ENCODE peak calls at places on chromosomes 12 and 14, in four cellular contexts. W is lower lobe of right lung, R is esophagus muscularis mucosa, K is Peyer's patch. N is an unnamed sample. For H3K4me1, the result is how much of the 10 kb centered on the place peaks cover.

GRCh38 chr12:127943481-127944210 is 323.3 kb upstream of the TMEM132C start:
- DNase-seq in K (no peak), R (peak), W (no peak), N (no peak)

GRCh38 chr14:104882325-104882973 is 17.4 kb downstream of the CEP170B start:
- DNase-seq in K (peak), R (no peak), W (peak), N (no peak)

GRCh38 chr14:103126873-103127304 is 3.6 kb downstream of the TNFAIP2 start:
- DNase-seq in K (peak), R (no peak), W (peak), N (no peak)

GRCh38 chr14:105223770-105224544 is 24.4 kb upstream of the BTBD6 start:
- DNase-seq in K (no peak), R (no peak), W (no peak), N (no peak)

GRCh38 chr12:5648692-5649338 is 216.9 kb downstream of the NTF3 start:
- DNase-seq in K (no peak), W (no peak), R (no peak), N (no peak)

GRCh38 chr12:111304642-111305071 is 64.2 kb downstream of the PHETA1 start:
- DNase-seq in K (no peak), W (no peak), R (no peak), N (peak)

GRCh38 chr14:20662968-20663731 is 21.2 kb upstream of the RNASE4 start:
- DNase-seq in W (peak), K (peak), R (peak), N (peak)

GRCh38 chr12:47068539-47068938 is 10.9 kb upstream of the PCED1B start:
- DNase-seq in W (no peak), K (no peak), R (no peak), N (no peak)

GRCh38 chr14:49310298-49310697 is 275.9 kb downstream of the RPS29 start:
- DNase-seq in R (no peak), K (no peak), W (no peak), N (no peak)

GRCh38 chr14:37114039-37114438 is 58.4 kb downstream of the SLC25A21 start:
- DNase-seq in W (no peak), R (no peak), K (no peak), N (no peak)

DNA sequence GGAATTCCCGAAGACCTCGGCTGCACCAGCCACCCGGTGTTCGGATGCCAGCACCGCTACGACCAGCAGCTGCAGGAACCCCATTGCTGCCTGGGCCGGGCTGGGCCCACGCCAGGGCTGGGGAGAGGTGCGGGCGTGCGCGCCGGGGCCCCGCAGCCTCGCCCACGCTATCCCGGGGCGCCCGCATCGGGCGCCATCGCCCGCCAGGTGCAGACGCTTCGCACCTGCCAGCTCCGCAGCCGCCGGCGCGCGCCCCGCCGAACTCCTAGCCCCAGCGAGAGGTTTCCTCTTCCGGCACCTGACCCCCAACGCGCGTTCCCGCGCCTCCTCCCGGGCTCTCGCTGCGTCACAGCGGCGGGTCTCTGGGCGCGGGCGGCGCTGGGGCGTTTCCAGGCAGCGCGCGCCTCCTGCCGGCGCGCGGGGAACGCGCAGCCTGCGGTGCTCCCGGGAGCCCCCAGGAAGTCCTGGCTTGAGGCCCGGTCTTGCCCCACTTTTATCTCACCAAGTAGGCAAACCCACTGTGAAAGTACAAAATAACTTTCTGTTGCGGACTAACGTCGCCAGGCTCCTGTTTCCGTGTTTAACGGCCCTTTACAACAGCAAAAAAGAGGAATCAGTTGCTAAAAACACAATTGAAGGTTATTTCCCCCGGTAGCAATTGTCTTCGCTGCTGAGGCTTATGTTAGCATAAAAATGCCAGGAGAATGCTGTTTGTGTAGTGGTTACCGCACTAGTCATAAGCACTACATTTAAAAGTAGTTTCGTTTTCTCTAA is at the start of gene TM7SF3:
- DNase-seq in K (peak), R (peak), W (peak), N (peak)
- H3K4me1 ChIP-seq in K (under half), R (under half), W (half or more), N (under half)

GRCh38 chr14:54712371-54712998 is 145.6 kb downstream of the SAMD4A start:
- DNase-seq in W (no peak), K (no peak), R (no peak), N (no peak)
- H3K27ac ChIP-seq in W (peak), K (peak), R (peak), N (no peak)

DNA sequence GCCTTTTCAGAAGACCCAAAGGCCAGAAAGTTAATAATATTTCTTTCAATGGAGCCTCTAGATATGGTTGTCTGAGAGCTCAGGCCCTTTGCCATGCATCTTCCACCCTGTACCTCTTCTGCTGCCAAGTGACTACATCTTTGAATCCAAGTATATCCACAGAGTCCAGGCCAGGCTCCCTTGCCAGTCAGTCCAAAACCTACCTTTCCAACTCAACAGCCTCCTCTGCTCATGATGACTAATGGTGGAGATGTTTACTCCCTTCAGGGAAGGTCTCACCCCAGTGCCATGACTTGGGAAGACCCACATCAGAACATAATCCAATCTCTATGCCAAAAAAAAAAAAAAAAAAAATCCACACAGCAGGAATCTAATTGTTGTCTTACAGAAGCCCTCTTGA is 20.4 kb downstream of the TTC9 start:
- DNase-seq in R (no peak), W (no peak), K (no peak), N (no peak)
- H3K4me1 ChIP-seq in R (under half), W (under half), K (under half), N (under half)

DNA sequence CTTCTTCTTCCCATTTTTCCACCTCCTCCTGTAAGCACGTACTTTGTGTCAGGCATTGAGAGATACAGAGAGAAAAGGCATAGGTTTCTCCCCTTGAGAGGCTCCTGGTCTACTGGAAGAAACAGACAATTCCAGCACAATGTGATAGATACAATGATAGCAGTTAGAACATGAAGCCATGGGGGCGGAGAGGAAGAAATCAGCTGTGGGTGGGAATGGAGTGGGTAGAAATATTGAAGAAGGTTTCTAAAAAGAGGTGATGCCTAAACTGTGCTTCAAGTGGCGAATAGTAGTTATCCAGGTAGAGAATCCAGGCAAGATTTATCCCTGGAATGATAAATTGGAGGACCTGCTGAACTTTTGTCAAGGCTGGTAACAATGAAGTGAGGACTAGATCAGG is 528.8 kb downstream of the NRXN3 start:
- DNase-seq in W (no peak), R (no peak), K (no peak), N (no peak)
- H3K27ac ChIP-seq in W (no peak), R (no peak), K (no peak), N (no peak)

GRCh38 chr12:113930249-113930648 is 35.9 kb downstream of the RBM19 start:
- DNase-seq in R (no peak), K (no peak), W (no peak), N (no peak)
- H3K4me1 ChIP-seq in R (under half), K (under half), W (under half), N (under half)